ENCODE peak calls at places on chromosomes 11 and 22, in nine cellular contexts. O is GM20000; M is activated CD4-positive, alpha-beta T cell treated with anti-CD3 and anti-CD28 coated beads, Interleukin-2, amount 50 U/mL, for 1 hour; I is NCI-H1105; V is CD8-positive, alpha-beta memory T cell; T is HEK293T; R is stimulated activated CD4-positive, alpha-beta T cell treated with anti-CD3 and anti-CD28 coated beads, Interleukin-1b, Interleukin-23, amount 100 ng/mL, for 4 hours; U is iPS DF 6.9; B is progenitor cell of endocrine pancreas. A is an unnamed sample.

GRCh38 chr11:134762248-134763029 is 350.4 kb upstream of the B3GAT1 start:
- DNase-seq in O (no peak), M (no peak), I (no peak), V (no peak), T (no peak), R (no peak), U (no peak), B (no peak), A (no peak)

GRCh38 chr11:126440276-126440675 is 84.8 kb downstream of the ST3GAL4 start:
- DNase-seq in O (no peak), M (no peak), I (no peak), V (no peak), T (no peak), R (no peak), U (no peak), B (no peak), A (no peak)

GRCh38 chr22:36253523-36254490 is 874 bp downstream of the APOL1 start:
- DNase-seq in O (no peak), M (no peak), I (no peak), V (no peak), T (no peak), R (peak; percentile 45), U (no peak), B (no peak), A (no peak)

GRCh38 chr11:47106839-47107520 is 69.7 kb downstream of the ARFGAP2 start:
- DNase-seq in O (no peak), M (no peak), I (no peak), V (no peak), T (no peak), R (no peak), U (no peak), B (no peak), A (no peak)

GRCh38 chr11:102309621-102310541 is 7.4 kb upstream of the BIRC3 start:
- DNase-seq in O (no peak), M (no peak), I (no peak), V (no peak), T (no peak), R (no peak), U (peak; percentile 39), B (no peak), A (no peak)

GRCh38 chr22:35352214-35353111 is 28.4 kb upstream of the HMOX1 start:
- DNase-seq in O (no peak), M (peak; percentile 27), I (no peak), V (no peak), T (no peak), R (peak; percentile 22), U (no peak), B (no peak), A (peak; percentile 77)

GRCh38 chr11:103661991-103662390 is 374.4 kb upstream of the DDI1 start:
- DNase-seq in O (no peak), M (no peak), I (no peak), V (no peak), T (no peak), R (no peak), U (no peak), B (no peak), A (no peak)

GRCh38 chr11:69674267-69674885 is 777 bp downstream of the LTO1 start:
- DNase-seq in O (no peak), M (peak; percentile 17), I (no peak), V (no peak), T (no peak), R (no peak), U (no peak), B (no peak), A (no peak)

GRCh38 chr11:40129276-40129675 is 1330.2 kb downstream of the LRRC4C start:
- DNase-seq in O (peak; percentile 4), M (no peak), I (peak; percentile 19), V (no peak), T (no peak), R (no peak), U (no peak), B (no peak), A (no peak)